ENCODE peak calls at places on chromosome 22, in ten cellular contexts. I is psoas muscle; R is stimulated activated CD4-positive, alpha-beta T cell treated with anti-CD3 and anti-CD28 coated beads, Interleukin-12 subunit alpha, Interleukin-12 subunit beta, amount 100 ng/mL, for 24 hours; H is coronary artery; U is sigmoid colon; L is astrocyte of the spinal cord; J is GM10248; K is Jurkat, Clone E6-1; G is activated naive CD8-positive, alpha-beta T cell treated with anti-CD3 and anti-CD28 coated beads, Interleukin-2, amount 10 ng/mL, durations not matched to agents 7 days and 5 days; F is Daoy. S is an unnamed sample.

GRCh38 chr22:22248878-22249277 is 4.3 kb downstream of the VPREB1 start:
- DNase-seq in I (no peak), R (no peak), H (no peak), U (no peak), L (no peak), J (no peak), K (peak), G (no peak), F (no peak), S (no peak)

GRCh38 chr22:30582788-30583575 is 8.5 kb upstream of the GAL3ST1 start:
- DNase-seq in I (no peak), R (no peak), H (no peak), U (no peak), L (no peak), J (no peak), K (no peak), G (no peak), F (no peak), S (no peak)

GRCh38 chr22:48142388-48142787 is 1379.9 kb downstream of the TBC1D22A start:
- DNase-seq in I (no peak), R (no peak), H (no peak), U (no peak), L (no peak), J (no peak), K (no peak), G (no peak), F (no peak), S (no peak)

GRCh38 chr22:48968201-48968959 is 859.3 kb downstream of the BRD1 start:
- DNase-seq in I (no peak), R (no peak), H (peak), U (no peak), L (no peak), J (no peak), K (no peak), G (no peak), F (no peak), S (no peak)

GRCh38 chr22:46457502-46458488 is 79.6 kb downstream of the CELSR1 start:
- DNase-seq in I (no peak), R (no peak), H (no peak), U (no peak), L (peak), J (no peak), K (no peak), G (no peak), F (peak), S (no peak)

GRCh38 chr22:45499746-45500145 is 2.9 kb upstream of the FBLN1 start:
- DNase-seq in I (peak), R (no peak), H (no peak), U (peak), L (no peak), J (no peak), K (no peak), G (no peak), F (no peak), S (peak)

GRCh38 chr22:37626144-37626543 is 13.3 kb upstream of the SH3BP1 start:
- DNase-seq in I (peak), R (no peak), H (no peak), U (peak), L (no peak), J (peak), K (no peak), G (no peak), F (peak), S (peak)

GRCh38 chr22:24178502-24179440 is 2.5 kb upstream of the SUSD2 start:
- DNase-seq in I (no peak), R (no peak), H (no peak), U (no peak), L (no peak), J (no peak), K (no peak), G (no peak), F (no peak), S (no peak)

GRCh38 chr22:24503851-24504170 is 8.7 kb downstream of the UPB1 start:
- DNase-seq in I (no peak), R (no peak), H (no peak), U (no peak), L (no peak), J (no peak), K (no peak), G (no peak), F (no peak), S (no peak)

GRCh38 chr22:20238567-20239062 is 29.5 kb downstream of the RTN4R start:
- DNase-seq in I (peak), R (peak), H (no peak), U (no peak), L (no peak), J (peak), K (peak), G (peak), F (peak), S (no peak)

GRCh38 chr22:17569971-17570511 is 6.7 kb downstream of the SLC25A18 start:
- DNase-seq in I (peak), R (no peak), H (no peak), U (peak), L (peak), J (no peak), K (no peak), G (no peak), F (peak), S (peak)

GRCh38 chr22:31313366-31314147 is 21.3 kb upstream of the PIK3IP1 start:
- DNase-seq in I (peak), R (no peak), H (no peak), U (peak), L (peak), J (peak), K (peak), G (peak), F (peak), S (peak)

GRCh38 chr22:41094036-41094435 is 1.6 kb downstream of the EP300 start:
- DNase-seq in I (no peak), R (no peak), H (no peak), U (no peak), L (peak), J (no peak), K (no peak), G (no peak), F (peak), S (no peak)

S was measured in MG63.